ENCODE peak calls at places on chromosomes 4 and X, in five cellular contexts. S, Y, I, N and T are unnamed samples.

GRCh38 chrX:130055103-130055502 is 55.2 kb downstream of the ELF4 start:
- DNase-seq in S (no peak), Y (no peak), I (peak; percentile 21), N (peak; percentile 69), T (no peak)

GRCh38 chr4:139556071-139556734 is at the start of gene SETD7:
- DNase-seq in S (peak; percentile 76), Y (peak; percentile 94), I (peak; percentile 85), N (peak; percentile 76), T (peak; percentile 45)

GRCh38 chrX:148670277-148670676 is 169.9 kb downstream of the AFF2 start:
- DNase-seq in S (no peak), Y (no peak), I (no peak), N (no peak), T (no peak)

GRCh38 chr4:10134141-10134540 is 17.5 kb upstream of the WDR1 start:
- DNase-seq in S (no peak), Y (no peak), I (no peak), N (no peak), T (no peak)

GRCh38 chr4:169263791-169264392 is 6.9 kb downstream of the SH3RF1 start:
- DNase-seq in S (no peak), Y (no peak), I (no peak), N (no peak), T (no peak)

GRCh38 chr4:26345541-26345940 is 24.7 kb downstream of the RBPJ start:
- DNase-seq in S (no peak), Y (no peak), I (no peak), N (no peak), T (no peak)

GRCh38 chr4:11471613-11472012 is 42.9 kb upstream of the HS3ST1 start:
- DNase-seq in S (no peak), Y (no peak), I (no peak), N (no peak), T (peak; percentile 11)

GRCh38 chrX:9370888-9371287 is 94.0 kb upstream of the TBL1X start:
- DNase-seq in S (no peak), Y (no peak), I (peak; percentile 10), N (peak; percentile 12), T (no peak)

GRCh38 chrX:107978707-107979307 is 3.4 kb downstream of the TEX13B start:
- DNase-seq in S (no peak), Y (no peak), I (no peak), N (peak; percentile 19), T (no peak)

GRCh38 chrX:133921764-133922389 is 63.5 kb downstream of the GPC3 start:
- DNase-seq in S (peak; percentile 6), Y (no peak), I (no peak), N (peak; percentile 5), T (no peak)

GRCh38 chr4:13860126-13860525 is 232.6 kb upstream of the BOD1L1 start:
- DNase-seq in S (no peak), Y (no peak), I (no peak), N (no peak), T (no peak)

GRCh38 chr4:1488831-1489638 is 82.8 kb upstream of the NKX1-1 start:
- DNase-seq in S (no peak), Y (no peak), I (no peak), N (no peak), T (no peak)

GRCh38 chr4:68466185-68466584 is 18.9 kb downstream of the TMPRSS11E start:
- DNase-seq in S (no peak), Y (no peak), I (no peak), N (peak; percentile 68), T (no peak)

GRCh38 chr4:23882976-23883531 is 6.8 kb downstream of the PPARGC1A start:
- DNase-seq in S (no peak), Y (no peak), I (peak; percentile 46), N (no peak), T (no peak)

GRCh38 chr4:23885943-23886590 is 3.8 kb downstream of the PPARGC1A start:
- DNase-seq in S (no peak), Y (no peak), I (no peak), N (no peak), T (no peak)

GRCh38 chr4:23881674-23882337 is 8.0 kb downstream of the PPARGC1A start:
- DNase-seq in S (no peak), Y (no peak), I (no peak), N (no peak), T (no peak)

GRCh38 chr4:23884731-23885130 is 5.1 kb downstream of the PPARGC1A start:
- DNase-seq in S (no peak), Y (no peak), I (no peak), N (no peak), T (no peak)

DNA sequence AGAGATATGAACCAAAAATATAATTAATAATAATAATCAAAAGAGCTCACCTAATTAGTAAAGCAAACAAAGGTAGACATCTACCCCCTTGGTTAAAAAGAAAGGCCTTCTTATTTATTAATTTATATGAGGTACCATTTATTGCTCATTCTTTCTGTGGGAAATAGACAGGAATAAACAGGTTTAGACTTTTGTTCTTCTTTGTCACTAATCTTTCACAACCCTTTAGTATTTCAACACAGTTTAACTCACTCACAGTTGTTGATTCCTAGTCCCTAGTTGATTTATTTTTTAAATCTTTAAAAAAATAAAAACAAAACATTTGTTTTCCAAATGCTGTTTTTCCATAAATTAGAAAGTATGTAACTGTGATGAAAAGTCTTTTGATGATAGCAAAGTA is 5.6 kb downstream of the PPARGC1A start:
- DNase-seq in S (no peak), Y (no peak), I (no peak), N (no peak), T (no peak)
- H3K4me1 ChIP-seq in S (no peaks in the 10 kb centered on the region), Y (peaks cover 32% of the 10 kb centered on the region), I (peaks cover 73% of the 10 kb centered on the region), N (no peaks in the 10 kb centered on the region), T (peaks cover 4% of the 10 kb centered on the region)

GRCh38 chrX:28039258-28039657 is 58.0 kb upstream of the DCAF8L1 start:
- DNase-seq in S (no peak), Y (no peak), I (no peak), N (no peak), T (no peak)

GRCh38 chrX:28042826-28043564 is 61.7 kb upstream of the DCAF8L1 start:
- DNase-seq in S (no peak), Y (no peak), I (no peak), N (no peak), T (no peak)

GRCh38 chrX:28042260-28042659 is 61.0 kb upstream of the DCAF8L1 start:
- DNase-seq in S (no peak), Y (no peak), I (no peak), N (no peak), T (no peak)
- TF ChIP-seq POLR2A in S (no peak), Y (no peak), I (no peak), N (no peak), T (no peak)

DNA sequence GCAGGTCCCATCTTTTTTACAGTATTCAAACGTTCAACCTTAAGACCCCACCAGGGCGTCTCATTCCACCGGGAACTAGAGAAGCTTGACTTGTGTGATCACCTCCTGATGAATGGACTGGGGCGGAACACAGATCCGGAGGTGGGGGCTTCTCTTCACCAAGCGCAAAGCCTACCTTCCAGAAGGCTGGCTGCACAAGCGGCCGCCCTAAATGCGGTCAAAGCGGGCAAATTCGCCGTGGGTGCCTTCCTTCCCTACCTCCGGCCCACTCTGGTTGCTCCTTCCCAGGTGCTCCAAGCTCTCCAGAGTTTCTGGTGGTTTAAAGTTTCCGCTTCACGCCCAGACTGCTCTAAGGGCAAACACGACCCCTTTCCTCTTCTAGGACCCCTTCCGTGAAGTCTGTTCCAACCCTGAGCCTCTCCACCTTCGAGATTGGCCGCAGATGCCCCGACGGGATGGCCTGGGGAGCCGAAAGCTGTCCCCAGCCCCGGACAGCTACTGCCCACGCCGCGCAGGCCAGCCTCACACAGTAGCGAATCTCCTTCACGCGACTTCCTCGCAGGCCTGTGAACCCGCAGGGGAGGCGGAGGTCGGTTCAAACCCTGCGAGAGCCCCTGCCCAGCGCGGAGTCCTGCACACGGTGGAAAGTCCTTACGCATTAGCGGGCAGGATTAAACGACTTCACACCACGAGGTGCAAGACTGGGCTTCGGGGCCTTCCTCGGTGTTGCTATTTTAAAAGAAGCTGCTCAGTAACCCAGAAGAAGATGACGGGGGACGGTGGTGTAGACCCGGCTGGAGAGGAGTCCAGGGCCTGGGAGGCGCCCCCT is 1.6 kb upstream of the WWC2 start:
- DNase-seq in S (no peak), Y (no peak), I (peak; percentile 11), N (no peak), T (no peak)
- H3K4me1 ChIP-seq in S (peaks cover 2% of the 10 kb centered on the region), Y (peaks cover 15% of the 10 kb centered on the region), I (peaks cover 15% of the 10 kb centered on the region), N (peaks cover 3% of the 10 kb centered on the region), T (peaks cover 10% of the 10 kb centered on the region)

GRCh38 chrX:119784747-119785446 is 6.5 kb downstream of the RPL39 start:
- DNase-seq in S (no peak), Y (no peak), I (no peak), N (peak; percentile 23), T (no peak)
- TF ChIP-seq POLR2A in S (no peak), Y (no peak), I (no peak), N (no peak), T (no peak)

GRCh38 chr4:86917212-86918039 is 17.4 kb upstream of the AFF1 start:
- DNase-seq in S (no peak), Y (no peak), I (no peak), N (no peak), T (no peak)

GRCh38 chr4:86921608-86922252 is 13.1 kb upstream of the AFF1 start:
- DNase-seq in S (no peak), Y (no peak), I (no peak), N (no peak), T (no peak)

GRCh38 chr4:86918539-86919072 is 16.2 kb upstream of the AFF1 start:
- DNase-seq in S (no peak), Y (no peak), I (peak; percentile 37), N (peak; percentile 86), T (no peak)

GRCh38 chr4:86916392-86916791 is 18.4 kb upstream of the AFF1 start:
- DNase-seq in S (no peak), Y (no peak), I (no peak), N (no peak), T (no peak)

GRCh38 chr4:86919824-86920223 is 15.0 kb upstream of the AFF1 start:
- DNase-seq in S (no peak), Y (no peak), I (no peak), N (peak; percentile 24), T (no peak)
- H3K4me1 ChIP-seq in S (no peaks in the 10 kb centered on the region), Y (peaks cover 5% of the 10 kb centered on the region), I (peaks cover 11% of the 10 kb centered on the region), N (peaks cover 2% of the 10 kb centered on the region), T (peaks cover 3% of the 10 kb centered on the region)

DNA sequence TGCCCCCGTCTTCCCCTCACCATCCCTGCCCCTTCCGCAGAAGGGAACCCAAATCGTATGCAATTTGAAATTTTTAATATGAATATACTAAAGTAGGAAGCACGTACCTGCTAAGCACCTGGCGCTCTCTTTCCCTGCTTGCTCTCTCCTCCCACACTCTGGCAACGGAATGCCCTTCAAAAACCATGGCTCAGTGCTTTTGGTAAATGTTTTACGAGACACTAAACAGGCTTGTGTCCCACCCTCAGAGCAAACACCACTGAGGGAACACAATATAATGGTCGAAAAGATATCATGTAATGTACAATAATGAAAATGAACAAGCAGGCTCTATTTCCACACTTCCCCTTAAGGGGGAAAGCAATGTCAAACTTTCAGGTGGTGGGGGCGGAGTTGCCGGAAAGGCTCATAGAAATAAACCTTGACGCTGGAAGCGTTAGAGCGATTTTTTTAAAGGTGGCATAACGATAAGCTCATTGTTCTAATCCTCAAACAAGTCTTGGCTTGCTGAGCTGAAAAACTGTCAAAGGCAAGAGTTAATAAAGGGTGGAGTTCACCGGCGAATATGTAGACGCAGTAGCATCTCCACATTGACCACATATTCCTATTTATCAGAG is 115.1 kb downstream of the RBM47 start:
- DNase-seq in S (peak; percentile 81), Y (no peak), I (no peak), N (no peak), T (no peak)
- TF ChIP-seq POLR2A in S (no peak), Y (no peak), I (no peak), N (no peak), T (no peak)

GRCh38 chr4:94214703-94215360 is 7.2 kb downstream of the SMARCAD1 start:
- DNase-seq in S (no peak), Y (no peak), I (no peak), N (no peak), T (no peak)
- H3K4me1 ChIP-seq in S (no peaks in the 10 kb centered on the region), Y (peaks cover 3% of the 10 kb centered on the region), I (peaks cover 6% of the 10 kb centered on the region), N (no peaks in the 10 kb centered on the region), T (no peaks in the 10 kb centered on the region)